ENCODE peak calls at places on chromosomes 11 and 22, in eight cellular contexts. S is hypothalamus; Z is activated CD4-positive, alpha-beta T cell treated with anti-CD3 and anti-CD28 coated beads, Interleukin-2, amount 50 U/mL, for 48 hours; W is DMS53; J is activated CD8-positive, alpha-beta T cell treated with anti-CD3 and anti-CD28 coated beads, Interleukin-2, amount 10 ng/mL, durations not matched to agents 7 days and 5 days; M is NCI-H146; Q is A549; P is GF-D8. R is an unnamed sample.

GRCh38 chr11:124760205-124760652 is 1.9 kb downstream of the ESAM start:
- DNase-seq in J (no peak), Z (no peak), W (no peak), S (no peak), P (peak; percentile 59), M (no peak), Q (no peak), R (no peak)

GRCh38 chr11:125624756-125625213 is at the start of gene CHEK1:
- DNase-seq in P (no peak), Z (no peak), Q (no peak), W (peak; percentile 45), M (no peak), J (no peak), S (no peak), R (no peak)

GRCh38 chr11:127890026-127890611 is 697.2 kb downstream of the ETS1 start:
- DNase-seq in S (no peak), Z (no peak), M (no peak), Q (no peak), W (no peak), P (no peak), J (no peak), R (no peak)

GRCh38 chr22:42061041-42061440 is 9.6 kb downstream of the NAGA start:
- DNase-seq in S (no peak), M (no peak), Q (no peak), P (no peak), Z (no peak), J (no peak), W (no peak), R (no peak)

GRCh38 chr11:107856981-107857517 is 1.5 kb downstream of the SLC35F2 start:
- DNase-seq in Z (no peak), S (no peak), W (peak; percentile 12), Q (no peak), J (no peak), M (no peak), P (peak; percentile 54), R (no peak)

GRCh38 chr11:29432719-29433325 is 584.0 kb downstream of the KCNA4 start:
- DNase-seq in S (no peak), Z (no peak), W (peak; percentile 54), P (no peak), M (peak; percentile 1), J (no peak), Q (peak; percentile 17), R (no peak)

GRCh38 chr11:115193931-115194797 is 310.1 kb downstream of the CADM1 start:
- DNase-seq in Z (no peak), S (no peak), W (peak; percentile 57), J (no peak), P (no peak), M (no peak), Q (no peak), R (peak; percentile 72)

GRCh38 chr22:30408388-30409101 is 11.7 kb downstream of the SEC14L2 start:
- DNase-seq in P (no peak), J (no peak), Z (no peak), S (no peak), M (no peak), Q (no peak), W (no peak), R (no peak)

GRCh38 chr22:41801147-41801819 is 804 bp downstream of the CCDC134 start:
- DNase-seq in Z (no peak), S (no peak), J (no peak), P (no peak), W (no peak), Q (no peak), M (peak; percentile 6), R (no peak)

GRCh38 chr11:83259559-83259958 is 26.6 kb downstream of the CCDC90B start:
- DNase-seq in Q (no peak), P (no peak), Z (no peak), S (no peak), M (no peak), J (no peak), W (no peak), R (no peak)

GRCh38 chr22:27088026-27088425 is 430.6 kb downstream of the MIAT start:
- DNase-seq in M (no peak), Q (no peak), S (no peak), J (no peak), W (no peak), P (no peak), Z (no peak), R (no peak)

GRCh38 chr11:104380358-104380757 is 216.4 kb upstream of the PDGFD start:
- DNase-seq in W (no peak), M (no peak), S (no peak), Z (no peak), J (no peak), Q (no peak), P (no peak), R (no peak)

GRCh38 chr22:20741634-20742581 is 32.0 kb upstream of the SERPIND1 start:
- DNase-seq in Q (peak; percentile 32), Z (peak; percentile 41), J (peak; percentile 59), S (no peak), P (no peak), M (peak; percentile 19), W (peak; percentile 51), R (peak; percentile 6)

GRCh38 chr11:77345621-77346020 is 44.1 kb upstream of the GDPD4 start:
- DNase-seq in W (no peak), Z (no peak), S (no peak), P (no peak), J (no peak), M (no peak), Q (no peak), R (no peak)

GRCh38 chr11:23540101-23540561 is 679.9 kb upstream of the CCDC179 start:
- DNase-seq in Q (peak; percentile 18), P (no peak), W (peak; percentile 75), M (peak; percentile 34), Z (no peak), J (peak; percentile 22), S (peak; percentile 0), R (peak; percentile 40)

GRCh38 chr11:113572349-113572748 is 97.2 kb upstream of the DRD2 start:
- DNase-seq in P (no peak), M (no peak), S (no peak), J (no peak), W (no peak), Q (no peak), Z (no peak), R (no peak)

GRCh38 chr11:34783816-34784317 is 132.3 kb downstream of the APIP start:
- DNase-seq in S (no peak), M (no peak), J (no peak), W (peak; percentile 64), P (no peak), Q (no peak), Z (no peak), R (no peak)

GRCh38 chr22:39266398-39267030 is 21.7 kb upstream of the PDGFB start:
- DNase-seq in J (no peak), P (no peak), Z (peak; percentile 66), M (no peak), Q (no peak), W (no peak), S (no peak), R (no peak)

GRCh38 chr22:35915477-35916013 is 113.1 kb downstream of the RBFOX2 start:
- DNase-seq in P (no peak), W (peak; percentile 6), M (no peak), J (no peak), Q (no peak), S (no peak), Z (no peak), R (no peak)

GRCh38 chr11:62777389-62777788 is 6.2 kb downstream of the TAF6L start:
- DNase-seq in W (no peak), S (no peak), M (no peak), Q (no peak), Z (no peak), J (no peak), P (no peak), R (no peak)

GRCh38 chr22:49976439-49977175 is 16.0 kb downstream of the PIM3 start:
- DNase-seq in W (no peak), J (peak; percentile 44), S (no peak), Z (peak; percentile 57), Q (no peak), M (no peak), P (no peak), R (no peak)

GRCh38 chr22:30441088-30441487 is 15.5 kb downstream of the MTFP1 start:
- DNase-seq in Z (no peak), P (no peak), Q (no peak), S (no peak), W (no peak), J (no peak), M (no peak), R (no peak)

GRCh38 chr11:107921997-107922396 is 6.3 kb upstream of the RAB39A start:
- DNase-seq in S (no peak), P (no peak), M (no peak), Z (no peak), J (no peak), Q (no peak), W (no peak), R (no peak)

GRCh38 chr11:48019597-48019996 is 39.2 kb downstream of the PTPRJ start:
- DNase-seq in M (no peak), J (no peak), S (no peak), W (no peak), P (no peak), Q (no peak), Z (no peak), R (no peak)

GRCh38 chr11:67585911-67586310 is 2.3 kb downstream of the GSTP1 start:
- DNase-seq in S (no peak), W (no peak), P (no peak), M (peak; percentile 41), Q (no peak), J (no peak), Z (no peak), R (no peak)

GRCh38 chr22:19745155-19746133 is 15.1 kb upstream of the TBX1 start:
- DNase-seq in Z (no peak), P (no peak), J (no peak), M (no peak), W (no peak), S (no peak), Q (no peak), R (no peak)

GRCh38 chr22:39244496-39245129 is at the start of gene PDGFB:
- DNase-seq in M (peak; percentile 47), Q (no peak), Z (no peak), J (no peak), W (peak; percentile 77), S (no peak), P (peak; percentile 8), R (peak; percentile 24)

GRCh38 chr11:19962795-19963163 is 197.5 kb downstream of the DBX1 start:
- DNase-seq in Q (no peak), J (no peak), P (no peak), W (no peak), S (no peak), Z (no peak), M (no peak), R (no peak)

GRCh38 chr22:46737976-46738641 is at the start of gene CERK:
- DNase-seq in W (peak; percentile 90), J (peak; percentile 59), Z (peak; percentile 65), S (peak; percentile 44), M (peak; percentile 55), P (no peak), Q (peak; percentile 41), R (peak; percentile 58)

GRCh38 chr11:15931497-15931896 is 424.8 kb downstream of the SOX6 start:
- DNase-seq in Q (no peak), W (no peak), J (no peak), Z (no peak), S (no peak), P (no peak), M (no peak), R (no peak)

GRCh38 chr11:118645066-118645715 is 34.3 kb downstream of the TREH start:
- DNase-seq in W (no peak), Q (no peak), M (no peak), P (no peak), J (no peak), Z (no peak), S (no peak), R (no peak)

GRCh38 chr22:32389685-32390084 is 22.4 kb downstream of the RTCB start:
- DNase-seq in W (peak; percentile 8), P (no peak), S (no peak), Z (peak; percentile 22), Q (no peak), M (no peak), J (peak; percentile 42), R (no peak)